ENCODE peak calls at places on chromosomes 16 and 17, in five cellular contexts. One of them, this sample, is unnamed.
A peak's percentile ranks its signal among the peaks of the same experiment; 100 is the strongest.

GRCh38 chr16:4798456-4798855 is 3.3 kb downstream of the SMIM22 start:
- DNase-seq in HFF-Myc: no peak
- DNase-seq in NCI-H1105: no peak
- DNase-seq in CD8-positive, alpha-beta T cell: no peak
- DNase-seq in fibroblast of the conjunctiva: no peak
- DNase-seq in this sample: no peak

GRCh38 chr17:55343900-55344513 is 77.6 kb downstream of the MMD start:
- DNase-seq in HFF-Myc: no peak
- DNase-seq in NCI-H1105: no peak
- DNase-seq in CD8-positive, alpha-beta T cell: no peak
- DNase-seq in fibroblast of the conjunctiva: no peak
- DNase-seq in this sample: no peak

GRCh38 chr17:64920026-64920418 is 744 bp upstream of the LRRC37A3 start:
- DNase-seq in HFF-Myc: no peak
- DNase-seq in NCI-H1105: no peak
- DNase-seq in CD8-positive, alpha-beta T cell: no peak
- DNase-seq in fibroblast of the conjunctiva: no peak
- DNase-seq in this sample: no peak

GRCh38 chr16:49456763-49457162 is 83.2 kb downstream of the C16orf78 start:
- DNase-seq in HFF-Myc: no peak
- DNase-seq in NCI-H1105: no peak
- DNase-seq in CD8-positive, alpha-beta T cell: no peak
- DNase-seq in fibroblast of the conjunctiva: no peak
- DNase-seq in this sample: no peak

GRCh38 chr17:82154881-82155331 is 56.9 kb upstream of the FASN start:
- DNase-seq in HFF-Myc: no peak
- DNase-seq in NCI-H1105: no peak
- DNase-seq in CD8-positive, alpha-beta T cell: no peak
- DNase-seq in fibroblast of the conjunctiva: no peak
- DNase-seq in this sample: no peak

GRCh38 chr16:24950275-24950674 is 64.9 kb downstream of the ARHGAP17 start:
- DNase-seq in HFF-Myc: no peak
- DNase-seq in NCI-H1105: no peak
- DNase-seq in CD8-positive, alpha-beta T cell: no peak
- DNase-seq in fibroblast of the conjunctiva: peak; percentile 26
- DNase-seq in this sample: no peak

GRCh38 chr17:72416054-72416691 is 295.4 kb downstream of the SOX9 start:
- DNase-seq in HFF-Myc: no peak
- DNase-seq in NCI-H1105: peak; percentile 41
- DNase-seq in CD8-positive, alpha-beta T cell: no peak
- DNase-seq in fibroblast of the conjunctiva: no peak
- DNase-seq in this sample: no peak

GRCh38 chr16:77869997-77870813 is 81.8 kb downstream of the VAT1L start:
- DNase-seq in HFF-Myc: no peak
- DNase-seq in NCI-H1105: no peak
- DNase-seq in CD8-positive, alpha-beta T cell: no peak
- DNase-seq in fibroblast of the conjunctiva: no peak
- DNase-seq in this sample: no peak

GRCh38 chr17:43998552-43998951 is 5.9 kb upstream of the NAGS start:
- DNase-seq in HFF-Myc: no peak
- DNase-seq in NCI-H1105: no peak
- DNase-seq in CD8-positive, alpha-beta T cell: no peak
- DNase-seq in fibroblast of the conjunctiva: no peak
- DNase-seq in this sample: no peak

GRCh38 chr17:4479340-4479981 is 19.2 kb upstream of the SPNS2 start:
- DNase-seq in HFF-Myc: no peak
- DNase-seq in NCI-H1105: no peak
- DNase-seq in CD8-positive, alpha-beta T cell: no peak
- DNase-seq in fibroblast of the conjunctiva: no peak
- DNase-seq in this sample: no peak

GRCh38 chr16:27498020-27498419 is 51.7 kb downstream of the GTF3C1 start:
- DNase-seq in HFF-Myc: no peak
- DNase-seq in NCI-H1105: no peak
- DNase-seq in CD8-positive, alpha-beta T cell: no peak
- DNase-seq in fibroblast of the conjunctiva: no peak
- DNase-seq in this sample: no peak

This sample was measured in NCI-H2029 treated with DMSO at 0.1 percent for 48 hours.